ENCODE peak calls at places on chromosome 9, in five cellular contexts. W, B, I, G and U are unnamed samples.
A peak's percentile ranks its signal among the peaks of the same experiment; 100 is the strongest.

GRCh38 chr9:81499021-81499454 is 190.3 kb downstream of the TLE1 start:
- DNase-seq in W (no peak), B (no peak), I (no peak), G (no peak), U (no peak)

GRCh38 chr9:128117613-128118471 is 9.7 kb downstream of the PTGES2 start:
- DNase-seq in W (peak; percentile 88), B (peak; percentile 99), I (peak; percentile 95), G (peak; percentile 98), U (peak; percentile 96)

GRCh38 chr9:109969559-109970237 is 189.7 kb downstream of the PALM2AKAP2 start:
- DNase-seq in W (no peak), B (no peak), I (no peak), G (no peak), U (no peak)

GRCh38 chr9:14372437-14373318 is 58.7 kb upstream of the NFIB start:
- DNase-seq in W (no peak), B (no peak), I (no peak), G (peak; percentile 28), U (peak; percentile 42)

GRCh38 chr9:35660966-35661413 is 2.9 kb downstream of the CCDC107 start:
- DNase-seq in W (no peak), B (no peak), I (no peak), G (no peak), U (peak; percentile 61)

GRCh38 chr9:88280816-88281382 is 107.3 kb upstream of the SPIN1 start:
- DNase-seq in W (no peak), B (no peak), I (no peak), G (no peak), U (peak; percentile 50)

GRCh38 chr9:92633879-92634278 is 36.1 kb downstream of the IPPK start:
- DNase-seq in W (no peak), B (peak; percentile 50), I (peak; percentile 38), G (peak; percentile 55), U (no peak)

GRCh38 chr9:125889122-125889523 is 141.9 kb downstream of the PBX3 start:
- DNase-seq in W (no peak), B (peak; percentile 79), I (peak; percentile 51), G (peak; percentile 56), U (peak; percentile 10)

DNA sequence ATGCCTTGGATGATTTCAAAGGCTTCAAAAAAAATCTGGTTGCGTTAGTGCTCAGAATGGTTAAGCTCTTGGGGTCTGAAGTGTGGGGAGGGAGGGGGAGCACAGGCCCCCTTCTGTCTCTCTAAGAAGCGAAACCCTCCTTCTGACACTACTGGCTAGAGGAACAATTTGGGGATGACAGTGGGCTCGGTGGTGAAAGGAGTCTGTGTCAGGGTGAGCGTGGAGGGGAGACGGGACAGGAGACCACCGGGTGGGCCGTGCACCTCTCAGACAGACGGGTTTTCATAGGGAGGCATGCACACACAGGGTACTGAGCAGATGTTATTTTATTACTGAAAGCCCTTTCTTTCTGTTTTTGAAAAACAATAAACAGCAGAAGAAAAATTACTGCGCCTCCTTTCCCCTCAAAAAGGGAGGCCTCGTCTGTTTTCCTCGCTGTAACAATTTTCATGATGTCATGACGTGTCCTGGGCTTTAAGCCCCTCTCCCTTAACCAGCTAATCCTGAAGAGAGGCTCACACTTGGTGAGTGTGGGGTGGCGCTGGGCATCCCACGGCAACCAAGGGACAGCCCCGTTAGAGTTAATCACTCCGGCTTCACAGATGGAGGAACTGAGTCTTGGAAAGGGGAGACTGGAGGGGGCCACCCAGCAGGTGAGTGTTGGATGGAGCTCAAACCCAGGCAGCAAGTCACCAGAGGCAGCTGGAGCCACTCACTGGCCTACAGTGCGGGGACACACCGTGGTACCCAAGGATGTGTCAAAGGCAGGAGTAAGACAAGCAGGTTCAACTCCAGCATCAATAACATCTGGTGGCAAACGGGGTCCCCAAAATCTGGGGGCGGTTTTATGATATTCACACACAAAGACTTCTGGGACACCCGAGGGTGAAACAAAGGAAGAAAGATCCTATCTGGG is 53.4 kb downstream of the PTCH1 start:
- DNase-seq in W (no peak), B (no peak), I (no peak), G (no peak), U (peak; percentile 65)
- H3K4me3 ChIP-seq in W (no peak overlapping the region), B (no peak overlapping the region), I (peak overlapping the region; percentile 23), G (no peak overlapping the region), U (no peak overlapping the region)

GRCh38 chr9:113386571-113387393 is 10.0 kb upstream of the HDHD3 start:
- DNase-seq in W (no peak), B (no peak), I (no peak), G (no peak), U (no peak)

GRCh38 chr9:113387560-113388230 is 10.9 kb upstream of the HDHD3 start:
- DNase-seq in W (no peak), B (no peak), I (no peak), G (no peak), U (no peak)

GRCh38 chr9:113380869-113381378 is 4.1 kb upstream of the HDHD3 start:
- DNase-seq in W (no peak), B (no peak), I (no peak), G (no peak), U (no peak)

GRCh38 chr9:113376634-113377531 is at the start of gene HDHD3:
- DNase-seq in W (peak; percentile 51), B (peak; percentile 95), I (peak; percentile 81), G (peak; percentile 86), U (peak; percentile 99)

DNA sequence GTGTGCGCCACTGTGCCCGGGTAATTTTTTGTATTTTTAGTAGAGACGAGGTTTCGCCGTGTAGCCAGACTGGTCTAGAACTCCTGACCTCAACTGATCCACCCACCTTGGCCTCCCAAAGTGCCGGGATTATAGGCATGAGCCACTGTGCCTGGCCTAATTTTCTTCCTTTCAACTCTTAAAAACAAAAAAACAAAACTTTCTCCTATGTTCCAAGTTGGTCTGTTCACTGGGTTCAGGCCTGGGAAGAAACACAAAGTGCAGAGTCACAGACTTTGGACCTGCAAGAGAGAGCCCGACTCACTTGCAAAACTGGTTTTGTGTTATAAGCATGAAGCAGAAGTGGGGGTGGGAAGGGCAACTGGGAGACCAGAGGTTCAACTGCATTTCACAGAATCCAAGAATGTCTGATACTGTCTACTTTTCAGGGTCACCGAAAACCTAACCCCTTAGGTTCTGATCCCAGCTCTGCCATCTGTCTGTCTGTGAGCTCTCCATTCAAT is 5.2 kb upstream of the HDHD3 start:
- DNase-seq in W (no peak), B (no peak), I (no peak), G (no peak), U (no peak)
- H3K4me3 ChIP-seq in W (no peak overlapping the region), B (no peak overlapping the region), I (no peak overlapping the region), G (no peak overlapping the region), U (no peak overlapping the region)

DNA sequence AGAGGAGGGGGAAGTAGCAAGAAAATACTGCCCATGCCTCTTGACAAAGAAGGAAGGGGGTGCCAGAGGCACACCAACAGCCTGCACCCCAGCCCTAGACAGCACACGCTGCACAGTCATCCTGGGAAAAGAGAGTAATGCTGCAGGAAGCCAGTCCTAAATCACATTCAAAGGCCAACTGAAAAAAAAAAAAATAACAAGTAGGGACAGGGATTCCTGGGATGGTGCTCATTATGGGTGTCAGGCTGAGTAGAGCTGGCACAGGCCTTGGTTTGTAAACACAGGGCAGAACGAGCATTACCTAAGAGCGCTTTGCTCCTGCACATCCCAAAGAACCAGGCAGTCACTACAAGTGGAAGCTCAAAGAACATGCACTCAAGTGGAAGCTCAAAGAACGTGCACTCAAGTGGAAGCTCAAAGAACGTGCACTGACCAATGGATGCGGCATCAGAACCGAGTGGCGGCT is 7.8 kb downstream of the RAPGEF1 start:
- DNase-seq in W (no peak), B (no peak), I (peak; percentile 46), G (no peak), U (no peak)
- H3K4me3 ChIP-seq in W (no peak overlapping the region), B (no peak overlapping the region), I (no peak overlapping the region), G (no peak overlapping the region), U (no peak overlapping the region)

GRCh38 chr9:136048560-136049411 is 46.3 kb downstream of the NACC2 start:
- DNase-seq in W (no peak), B (peak; percentile 89), I (no peak), G (peak; percentile 33), U (peak; percentile 71)

GRCh38 chr9:136050706-136051567 is 44.2 kb downstream of the NACC2 start:
- DNase-seq in W (no peak), B (peak; percentile 81), I (no peak), G (peak; percentile 36), U (peak; percentile 85)

GRCh38 chr9:136051568-136052432 is 43.3 kb downstream of the NACC2 start:
- DNase-seq in W (peak; percentile 51), B (peak; percentile 88), I (peak; percentile 76), G (peak; percentile 42), U (peak; percentile 85)

GRCh38 chr9:136049451-136050265 is 45.4 kb downstream of the NACC2 start:
- DNase-seq in W (no peak), B (peak; percentile 76), I (no peak), G (peak; percentile 28), U (peak; percentile 55)

GRCh38 chr9:136050266-136050705 is 44.8 kb downstream of the NACC2 start:
- DNase-seq in W (no peak), B (peak; percentile 81), I (no peak), G (peak; percentile 40), U (peak; percentile 76)
- H3K4me3 ChIP-seq in W (peak overlapping the region; percentile 56), B (no peak overlapping the region), I (no peak overlapping the region), G (peak overlapping the region; percentile 53), U (peak overlapping the region; percentile 63)

GRCh38 chr9:75102177-75102790 is 14.0 kb downstream of the OSTF1 start:
- DNase-seq in W (no peak), B (no peak), I (no peak), G (no peak), U (no peak)
- H3K4me3 ChIP-seq in W (no peak overlapping the region), B (no peak overlapping the region), I (no peak overlapping the region), G (no peak overlapping the region), U (no peak overlapping the region)

GRCh38 chr9:16867571-16868311 is 2.7 kb downstream of the BNC2 start:
- DNase-seq in W (no peak), B (no peak), I (no peak), G (peak; percentile 55), U (peak; percentile 30)
- H3K4me3 ChIP-seq in W (no peak overlapping the region), B (peak overlapping the region; percentile 56), I (peak overlapping the region; percentile 17), G (peak overlapping the region; percentile 88), U (no peak overlapping the region)

GRCh38 chr9:134213508-134214394 is 49.4 kb upstream of the RNU6ATAC start:
- DNase-seq in W (no peak), B (peak; percentile 20), I (peak; percentile 22), G (peak; percentile 27), U (peak; percentile 43)
- H3K4me3 ChIP-seq in W (no peak overlapping the region), B (no peak overlapping the region), I (no peak overlapping the region), G (no peak overlapping the region), U (no peak overlapping the region)

GRCh38 chr9:76643399-76644117 is 120.7 kb upstream of the PCA3 start:
- DNase-seq in W (no peak), B (no peak), I (no peak), G (no peak), U (no peak)
- H3K4me3 ChIP-seq in W (no peak overlapping the region), B (no peak overlapping the region), I (no peak overlapping the region), G (no peak overlapping the region), U (no peak overlapping the region)

GRCh38 chr9:96888591-96888990 is 34.3 kb upstream of the ZNF782 start:
- DNase-seq in W (no peak), B (no peak), I (no peak), G (no peak), U (no peak)
- H3K4me3 ChIP-seq in W (no peak overlapping the region), B (no peak overlapping the region), I (no peak overlapping the region), G (no peak overlapping the region), U (no peak overlapping the region)